ENCODE peak calls at places on chromosomes 2 and 18, in eight cellular contexts. L, Y, W, I, A, C, H and E are unnamed samples.

GRCh38 chr18:12003894-12004293 is 22.6 kb downstream of the IMPA2 start:
- DNase-seq in L (no peak), Y (no peak), W (no peak), I (no peak), A (no peak), C (no peak), H (peak; percentile 5), E (no peak)

GRCh38 chr18:31942301-31942998 is 478 bp downstream of the TRAPPC8 start:
- DNase-seq in L (peak; percentile 85), Y (no peak), W (peak; percentile 56), I (no peak), A (no peak), C (peak; percentile 70), H (peak; percentile 72), E (peak; percentile 39)

GRCh38 chr2:231687133-231687852 is 21.0 kb upstream of the PTMA start:
- DNase-seq in L (peak; percentile 91), Y (peak; percentile 75), W (peak; percentile 80), I (no peak), A (peak; percentile 78), C (peak; percentile 23), H (peak; percentile 67), E (peak; percentile 44)

GRCh38 chr2:230418341-230419016 is 2.5 kb downstream of the SP100 start:
- DNase-seq in L (no peak), Y (no peak), W (no peak), I (no peak), A (no peak), C (peak; percentile 83), H (no peak), E (no peak)

GRCh38 chr2:2892892-2893291 is 484.7 kb downstream of the EIPR1 start:
- DNase-seq in L (no peak), Y (no peak), W (no peak), I (no peak), A (no peak), C (no peak), H (no peak), E (no peak)

GRCh38 chr2:191635333-191636234 is 42.4 kb upstream of the NABP1 start:
- DNase-seq in L (no peak), Y (no peak), W (no peak), I (no peak), A (peak; percentile 37), C (peak; percentile 95), H (no peak), E (no peak)

GRCh38 chr2:32227492-32227891 is 37.2 kb downstream of the NLRC4 start:
- DNase-seq in L (no peak), Y (no peak), W (no peak), I (no peak), A (no peak), C (peak; percentile 22), H (no peak), E (no peak)

GRCh38 chr2:1707771-1708351 is 36.5 kb downstream of the PXDN start:
- DNase-seq in L (no peak), Y (no peak), W (peak; percentile 43), I (no peak), A (no peak), C (peak; percentile 94), H (peak; percentile 70), E (peak; percentile 8)

GRCh38 chr18:27062802-27063201 is 122.3 kb downstream of the CHST9 start:
- DNase-seq in L (no peak), Y (no peak), W (no peak), I (no peak), A (no peak), C (no peak), H (no peak), E (no peak)

GRCh38 chr2:42795871-42796301 is 3.5 kb upstream of the HAAO start:
- DNase-seq in L (no peak), Y (no peak), W (peak; percentile 36), I (no peak), A (no peak), C (peak; percentile 29), H (no peak), E (peak; percentile 73)

GRCh38 chr2:42796427-42797248 is 4.3 kb upstream of the HAAO start:
- DNase-seq in L (no peak), Y (no peak), W (no peak), I (no peak), A (no peak), C (no peak), H (no peak), E (no peak)

GRCh38 chr2:42794271-42795046 is 2.1 kb upstream of the HAAO start:
- DNase-seq in L (no peak), Y (no peak), W (peak; percentile 66), I (no peak), A (peak; percentile 76), C (no peak), H (peak; percentile 64), E (peak; percentile 82)

GRCh38 chr2:42793314-42794270 is 1.2 kb upstream of the HAAO start:
- DNase-seq in L (no peak), Y (no peak), W (no peak), I (no peak), A (no peak), C (no peak), H (peak; percentile 33), E (peak; percentile 40)

GRCh38 chr2:42795275-42795674 is 2.9 kb upstream of the HAAO start:
- DNase-seq in L (no peak), Y (no peak), W (no peak), I (no peak), A (no peak), C (no peak), H (no peak), E (no peak)
- H3K4me1 ChIP-seq in L (no peaks in the 10 kb centered on the region), Y (no peaks in the 10 kb centered on the region), W (no peaks in the 10 kb centered on the region), I (peaks cover 32% of the 10 kb centered on the region), A (peaks cover 4% of the 10 kb centered on the region), C (no peaks in the 10 kb centered on the region), H (peaks cover 39% of the 10 kb centered on the region), E (peaks cover 6% of the 10 kb centered on the region)

GRCh38 chr2:64622443-64623231 is 31.1 kb downstream of the SERTAD2 start:
- DNase-seq in L (peak; percentile 50), Y (no peak), W (no peak), I (no peak), A (no peak), C (no peak), H (no peak), E (no peak)

GRCh38 chr2:64624862-64625261 is 28.9 kb downstream of the SERTAD2 start:
- DNase-seq in L (no peak), Y (no peak), W (no peak), I (no peak), A (no peak), C (no peak), H (no peak), E (no peak)

GRCh38 chr2:64624108-64624610 is 29.6 kb downstream of the SERTAD2 start:
- DNase-seq in L (peak; percentile 40), Y (no peak), W (no peak), I (no peak), A (no peak), C (no peak), H (no peak), E (no peak)

GRCh38 chr2:64625352-64626145 is 28.2 kb downstream of the SERTAD2 start:
- DNase-seq in L (peak; percentile 23), Y (peak; percentile 31), W (no peak), I (no peak), A (peak; percentile 57), C (no peak), H (no peak), E (no peak)

DNA sequence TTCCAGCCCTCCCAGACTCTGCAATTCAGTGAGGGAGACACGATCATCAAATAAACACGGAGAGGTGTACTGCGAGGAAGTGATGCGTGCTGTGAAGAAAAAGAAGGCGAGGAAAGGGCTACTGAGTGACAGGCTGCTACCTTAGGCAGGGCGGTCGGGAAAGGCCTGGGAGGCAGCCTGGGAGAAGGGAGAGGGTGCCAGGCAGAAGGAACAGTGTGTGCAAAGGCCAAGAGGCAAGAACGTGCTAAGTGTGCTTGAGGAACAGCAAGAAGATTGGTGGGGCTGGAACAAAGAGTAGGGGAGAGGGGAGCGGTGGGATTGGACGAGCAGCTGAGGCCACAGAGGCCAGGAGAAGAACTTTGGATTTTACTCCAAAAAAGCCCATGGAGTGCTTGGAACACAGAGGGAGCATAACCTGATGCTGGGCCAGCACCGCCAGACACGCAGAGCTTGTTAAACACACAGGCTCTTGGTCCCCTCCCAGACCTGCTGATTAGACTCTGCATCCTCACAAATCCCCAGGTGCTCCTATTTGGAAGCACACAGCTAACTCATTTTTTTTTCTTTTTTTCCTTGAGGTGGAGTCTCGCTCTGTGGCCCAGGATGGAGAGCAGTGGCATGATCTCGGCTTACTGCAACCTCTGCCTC is 30.4 kb downstream of the SERTAD2 start:
- DNase-seq in L (peak; percentile 34), Y (no peak), W (no peak), I (no peak), A (no peak), C (no peak), H (no peak), E (no peak)
- H3K4me1 ChIP-seq in L (no peaks in the 10 kb centered on the region), Y (no peaks in the 10 kb centered on the region), W (no peaks in the 10 kb centered on the region), I (no peaks in the 10 kb centered on the region), A (no peaks in the 10 kb centered on the region), C (no peaks in the 10 kb centered on the region), H (peaks cover 7% of the 10 kb centered on the region), E (no peaks in the 10 kb centered on the region)

GRCh38 chr2:173956454-173956853 is 8.7 kb downstream of the SP3 start:
- DNase-seq in L (no peak), Y (no peak), W (no peak), I (no peak), A (no peak), C (peak; percentile 24), H (no peak), E (no peak)

GRCh38 chr2:173959358-173959884 is 5.8 kb downstream of the SP3 start:
- DNase-seq in L (no peak), Y (no peak), W (no peak), I (no peak), A (no peak), C (no peak), H (no peak), E (no peak)

GRCh38 chr2:173957517-173957916 is 7.7 kb downstream of the SP3 start:
- DNase-seq in L (no peak), Y (no peak), W (no peak), I (no peak), A (no peak), C (no peak), H (no peak), E (peak; percentile 82)

GRCh38 chr2:173959909-173960308 is 5.3 kb downstream of the SP3 start:
- DNase-seq in L (no peak), Y (no peak), W (no peak), I (no peak), A (no peak), C (no peak), H (no peak), E (no peak)

DNA sequence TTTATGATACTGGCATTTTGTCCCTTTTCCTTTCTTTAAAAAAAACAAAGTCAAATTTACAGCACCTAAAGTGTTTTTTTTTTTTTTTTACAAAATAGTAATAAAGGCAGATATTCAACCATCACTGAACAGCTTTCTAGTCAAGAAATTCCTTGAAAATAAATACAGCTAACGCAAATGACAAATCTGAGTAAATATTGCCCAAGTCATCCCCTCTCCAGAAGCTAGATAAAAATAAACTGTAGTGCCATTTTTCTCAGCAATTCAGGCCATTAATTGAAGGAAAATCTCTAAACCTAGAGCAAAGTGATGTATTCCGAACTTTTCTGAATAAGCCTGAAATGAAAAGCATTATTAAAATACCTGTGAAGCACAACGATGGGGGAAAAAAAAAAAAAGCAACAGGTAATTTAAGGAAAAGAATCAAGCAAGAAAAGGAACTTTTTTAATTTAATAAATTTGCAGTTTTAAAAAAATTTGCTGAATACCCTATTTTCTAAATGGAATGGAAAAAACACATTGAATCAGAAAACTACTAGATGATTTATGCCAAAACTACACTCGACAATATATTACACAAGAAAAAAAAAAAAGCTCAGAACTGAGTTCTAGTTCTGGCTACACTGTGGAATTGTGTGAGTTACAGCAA is 6.9 kb downstream of the SP3 start:
- DNase-seq in L (no peak), Y (no peak), W (no peak), I (no peak), A (no peak), C (no peak), H (no peak), E (no peak)
- H3K4me1 ChIP-seq in L (peaks cover 16% of the 10 kb centered on the region), Y (peaks cover 82% of the 10 kb centered on the region), W (no peaks in the 10 kb centered on the region), I (peaks cover 55% of the 10 kb centered on the region), A (peaks cover 47% of the 10 kb centered on the region), C (no peaks in the 10 kb centered on the region), H (peaks cover 33% of the 10 kb centered on the region), E (peaks cover 4% of the 10 kb centered on the region)

GRCh38 chr2:113857454-113857853 is 32.4 kb upstream of the ACTR3 start:
- DNase-seq in L (no peak), Y (no peak), W (no peak), I (no peak), A (no peak), C (no peak), H (no peak), E (no peak)
- H3K4me1 ChIP-seq in L (no peaks in the 10 kb centered on the region), Y (no peaks in the 10 kb centered on the region), W (no peaks in the 10 kb centered on the region), I (no peaks in the 10 kb centered on the region), A (no peaks in the 10 kb centered on the region), C (peaks cover 3% of the 10 kb centered on the region), H (no peaks in the 10 kb centered on the region), E (peaks cover 3% of the 10 kb centered on the region)